ENCODE peak calls at places on chromosome 22, in seven cellular contexts. I, O, H, R, X, G and N are unnamed samples.

GRCh38 chr22:31829505-31829904 is 75.7 kb downstream of the DEPDC5 start:
- DNase-seq in G (peak), H (no peak), X (no peak), R (no peak), I (no peak), O (peak), N (peak)

GRCh38 chr22:45582236-45582954 is 79.7 kb downstream of the FBLN1 start:
- DNase-seq in I (no peak), O (no peak), H (no peak), X (no peak), R (no peak), G (no peak), N (no peak)

GRCh38 chr22:26474687-26475086 is 8.9 kb downstream of the HPS4 start:
- DNase-seq in O (no peak), X (no peak), G (no peak), R (no peak), I (no peak), H (no peak), N (no peak)

GRCh38 chr22:21587803-21588611 is 20.5 kb downstream of the UBE2L3 start:
- DNase-seq in I (no peak), R (no peak), H (no peak), X (no peak), G (no peak), O (no peak), N (no peak)

GRCh38 chr22:27100789-27101188 is 443.4 kb downstream of the MIAT start:
- DNase-seq in H (no peak), G (no peak), R (no peak), I (no peak), X (no peak), O (no peak), N (peak)

GRCh38 chr22:46355369-46355995 is 20.0 kb downstream of the TRMU start:
- DNase-seq in R (no peak), X (peak), I (peak), H (peak), G (no peak), O (peak), N (peak)

GRCh38 chr22:41943661-41944209 is 3.2 kb downstream of the CENPM start:
- DNase-seq in G (no peak), X (no peak), O (no peak), H (peak), I (no peak), R (no peak), N (no peak)

GRCh38 chr22:44172370-44173108 is 8.2 kb upstream of the PARVG start:
- DNase-seq in H (peak), I (no peak), R (no peak), X (no peak), G (no peak), O (peak), N (no peak)

GRCh38 chr22:22513619-22514018 is 5.1 kb upstream of the ZNF280B start:
- DNase-seq in H (no peak), R (no peak), X (no peak), I (no peak), G (no peak), O (no peak), N (no peak)

GRCh38 chr22:19152942-19153883 is 3.1 kb upstream of the GSC2 start:
- DNase-seq in I (no peak), O (no peak), H (no peak), G (no peak), R (no peak), X (no peak), N (no peak)